ENCODE peak calls at places on chromosomes 3 and 15, in four cellular contexts. One of them, this sample, is unnamed.

GRCh38 chr3:16085884-16086608 is 88.4 kb upstream of the GALNT15 start:
- DNase-seq in AG04450: no peak
- DNase-seq in left ventricle myocardium inferior: peak; percentile 84
- DNase-seq in epithelial cell of esophagus: no peak
- DNase-seq in this sample: no peak

GRCh38 chr3:71103430-71103881 is 480.1 kb downstream of the FOXP1 start:
- DNase-seq in AG04450: no peak
- DNase-seq in left ventricle myocardium inferior: peak; percentile 70
- DNase-seq in epithelial cell of esophagus: no peak
- DNase-seq in this sample: no peak

GRCh38 chr3:128054363-128054762 is 2.1 kb downstream of the SEC61A1 start:
- DNase-seq in AG04450: no peak
- DNase-seq in left ventricle myocardium inferior: no peak
- DNase-seq in epithelial cell of esophagus: peak; percentile 69
- DNase-seq in this sample: no peak

GRCh38 chr15:93300796-93301195 is 211.8 kb upstream of the RGMA start:
- DNase-seq in AG04450: no peak
- DNase-seq in left ventricle myocardium inferior: no peak
- DNase-seq in epithelial cell of esophagus: no peak
- DNase-seq in this sample: no peak

GRCh38 chr15:90882781-90883525 is 1.4 kb upstream of the FES start:
- DNase-seq in AG04450: no peak
- DNase-seq in left ventricle myocardium inferior: no peak
- DNase-seq in epithelial cell of esophagus: no peak
- DNase-seq in this sample: no peak

GRCh38 chr15:28181386-28181785 is 82.3 kb upstream of the OCA2 start:
- DNase-seq in AG04450: no peak
- DNase-seq in left ventricle myocardium inferior: no peak
- DNase-seq in epithelial cell of esophagus: no peak
- DNase-seq in this sample: no peak

GRCh38 chr3:101690972-101691371 is 4.5 kb upstream of the RPL24 start:
- DNase-seq in AG04450: no peak
- DNase-seq in left ventricle myocardium inferior: no peak
- DNase-seq in epithelial cell of esophagus: no peak
- DNase-seq in this sample: no peak

GRCh38 chr3:128794067-128794768 is 68.2 kb downstream of the RAB7A start:
- DNase-seq in AG04450: peak; percentile 23
- DNase-seq in left ventricle myocardium inferior: no peak
- DNase-seq in epithelial cell of esophagus: peak; percentile 98
- DNase-seq in this sample: no peak

GRCh38 chr15:64151727-64152506 is at the start of gene SNX22:
- DNase-seq in AG04450: no peak
- DNase-seq in left ventricle myocardium inferior: no peak
- DNase-seq in epithelial cell of esophagus: peak; percentile 13
- DNase-seq in this sample: no peak

GRCh38 chr15:72515591-72516389 is 41.7 kb downstream of the ARIH1 start:
- DNase-seq in AG04450: no peak
- DNase-seq in left ventricle myocardium inferior: no peak
- DNase-seq in epithelial cell of esophagus: peak; percentile 0
- DNase-seq in this sample: no peak

GRCh38 chr3:45904931-45905330 is 18.6 kb downstream of the CCR9 start:
- DNase-seq in AG04450: no peak
- DNase-seq in left ventricle myocardium inferior: no peak
- DNase-seq in epithelial cell of esophagus: no peak
- DNase-seq in this sample: no peak

GRCh38 chr3:53496984-53497383 is 2.6 kb downstream of the CACNA1D start:
- DNase-seq in AG04450: no peak
- DNase-seq in left ventricle myocardium inferior: no peak
- DNase-seq in epithelial cell of esophagus: no peak
- DNase-seq in this sample: no peak

GRCh38 chr3:120429921-120430361 is 20.9 kb downstream of the FSTL1 start:
- DNase-seq in AG04450: no peak
- DNase-seq in left ventricle myocardium inferior: no peak
- DNase-seq in epithelial cell of esophagus: no peak
- DNase-seq in this sample: no peak

GRCh38 chr3:12477256-12477655 is 7.0 kb upstream of the TSEN2 start:
- DNase-seq in AG04450: no peak
- DNase-seq in left ventricle myocardium inferior: no peak
- DNase-seq in epithelial cell of esophagus: no peak
- DNase-seq in this sample: no peak

GRCh38 chr15:89101302-89102191 is 13.3 kb downstream of the ABHD2 start:
- DNase-seq in AG04450: peak; percentile 97
- DNase-seq in left ventricle myocardium inferior: peak; percentile 68
- DNase-seq in epithelial cell of esophagus: peak; percentile 97
- DNase-seq in this sample: peak; percentile 97

GRCh38 chr3:116417151-116417550 is 28.1 kb downstream of the LSAMP start:
- DNase-seq in AG04450: no peak
- DNase-seq in left ventricle myocardium inferior: no peak
- DNase-seq in epithelial cell of esophagus: no peak
- DNase-seq in this sample: no peak

GRCh38 chr3:113271594-113272368 is 60.4 kb downstream of the BOC start:
- DNase-seq in AG04450: no peak
- DNase-seq in left ventricle myocardium inferior: no peak
- DNase-seq in epithelial cell of esophagus: no peak
- DNase-seq in this sample: no peak

GRCh38 chr3:12891985-12892839 is 50.8 kb upstream of the RPL32 start:
- DNase-seq in AG04450: peak; percentile 32
- DNase-seq in left ventricle myocardium inferior: no peak
- DNase-seq in epithelial cell of esophagus: peak; percentile 66
- DNase-seq in this sample: peak; percentile 20

GRCh38 chr3:133276594-133276993 is 123.3 kb upstream of the BFSP2 start:
- DNase-seq in AG04450: no peak
- DNase-seq in left ventricle myocardium inferior: no peak
- DNase-seq in epithelial cell of esophagus: no peak
- DNase-seq in this sample: no peak

GRCh38 chr3:171505822-171506333 is 45.7 kb upstream of the TNIK start:
- DNase-seq in AG04450: no peak
- DNase-seq in left ventricle myocardium inferior: no peak
- DNase-seq in epithelial cell of esophagus: no peak
- DNase-seq in this sample: no peak

GRCh38 chr15:90838066-90838465 is 30.3 kb upstream of the FURIN start:
- DNase-seq in AG04450: no peak
- DNase-seq in left ventricle myocardium inferior: no peak
- DNase-seq in epithelial cell of esophagus: no peak
- DNase-seq in this sample: no peak

GRCh38 chr3:73622135-73622534 is 2.6 kb downstream of the PDZRN3 start:
- DNase-seq in AG04450: no peak
- DNase-seq in left ventricle myocardium inferior: peak; percentile 78
- DNase-seq in epithelial cell of esophagus: no peak
- DNase-seq in this sample: no peak

GRCh38 chr15:49273734-49274318 is 103.8 kb downstream of the GALK2 start:
- DNase-seq in AG04450: no peak
- DNase-seq in left ventricle myocardium inferior: no peak
- DNase-seq in epithelial cell of esophagus: peak; percentile 8
- DNase-seq in this sample: no peak

GRCh38 chr15:88048759-88049158 is 207.8 kb downstream of the NTRK3 start:
- DNase-seq in AG04450: no peak
- DNase-seq in left ventricle myocardium inferior: no peak
- DNase-seq in epithelial cell of esophagus: no peak
- DNase-seq in this sample: no peak

GRCh38 chr3:101253429-101253828 is 66.9 kb downstream of the IMPG2 start:
- DNase-seq in AG04450: no peak
- DNase-seq in left ventricle myocardium inferior: no peak
- DNase-seq in epithelial cell of esophagus: peak; percentile 35
- DNase-seq in this sample: no peak

GRCh38 chr3:189772584-189772983 is 141.4 kb downstream of the TP63 start:
- DNase-seq in AG04450: no peak
- DNase-seq in left ventricle myocardium inferior: no peak
- DNase-seq in epithelial cell of esophagus: peak; percentile 50
- DNase-seq in this sample: no peak

GRCh38 chr3:188780188-188781147 is 391.3 kb upstream of the TPRG1 start:
- DNase-seq in AG04450: no peak
- DNase-seq in left ventricle myocardium inferior: peak; percentile 27
- DNase-seq in epithelial cell of esophagus: peak; percentile 72
- DNase-seq in this sample: peak; percentile 67

GRCh38 chr15:33737687-33738606 is 230.3 kb upstream of the CHRM5 start:
- DNase-seq in AG04450: no peak
- DNase-seq in left ventricle myocardium inferior: no peak
- DNase-seq in epithelial cell of esophagus: peak; percentile 66
- DNase-seq in this sample: no peak

GRCh38 chr15:26045516-26045915 is 182.4 kb upstream of the ATP10A start:
- DNase-seq in AG04450: no peak
- DNase-seq in left ventricle myocardium inferior: no peak
- DNase-seq in epithelial cell of esophagus: no peak
- DNase-seq in this sample: no peak

GRCh38 chr3:12182687-12183441 is 24.2 kb upstream of the TIMP4 start:
- DNase-seq in AG04450: no peak
- DNase-seq in left ventricle myocardium inferior: no peak
- DNase-seq in epithelial cell of esophagus: no peak
- DNase-seq in this sample: no peak

GRCh38 chr3:18425641-18426403 is 683 bp upstream of the SATB1 start:
- DNase-seq in AG04450: no peak
- DNase-seq in left ventricle myocardium inferior: peak; percentile 52
- DNase-seq in epithelial cell of esophagus: peak; percentile 4
- DNase-seq in this sample: no peak

GRCh38 chr3:124243253-124243859 is 251.4 kb upstream of the ROPN1 start:
- DNase-seq in AG04450: no peak
- DNase-seq in left ventricle myocardium inferior: no peak
- DNase-seq in epithelial cell of esophagus: no peak
- DNase-seq in this sample: no peak

GRCh38 chr3:124246366-124246765 is 254.4 kb upstream of the ROPN1 start:
- DNase-seq in AG04450: no peak
- DNase-seq in left ventricle myocardium inferior: no peak
- DNase-seq in epithelial cell of esophagus: no peak
- DNase-seq in this sample: no peak

GRCh38 chr3:124248471-124249028 is 256.6 kb upstream of the ROPN1 start:
- DNase-seq in AG04450: peak; percentile 47
- DNase-seq in left ventricle myocardium inferior: peak; percentile 54
- DNase-seq in epithelial cell of esophagus: peak; percentile 56
- DNase-seq in this sample: peak; percentile 51

GRCh38 chr3:124250053-124250452 is 258.1 kb upstream of the ROPN1 start:
- DNase-seq in AG04450: no peak
- DNase-seq in left ventricle myocardium inferior: no peak
- DNase-seq in epithelial cell of esophagus: peak; percentile 45
- DNase-seq in this sample: no peak

GRCh38 chr3:124246949-124247348 is 255.0 kb upstream of the ROPN1 start:
- DNase-seq in AG04450: no peak
- DNase-seq in left ventricle myocardium inferior: no peak
- DNase-seq in epithelial cell of esophagus: peak; percentile 58
- DNase-seq in this sample: no peak
- TF ChIP-seq CTCF in AG04450: peak; percentile 49
- TF ChIP-seq CTCF in left ventricle myocardium inferior: peak; percentile 59
- TF ChIP-seq CTCF in epithelial cell of esophagus: peak; percentile 74
- TF ChIP-seq CTCF in this sample: peak; percentile 78

DNA sequence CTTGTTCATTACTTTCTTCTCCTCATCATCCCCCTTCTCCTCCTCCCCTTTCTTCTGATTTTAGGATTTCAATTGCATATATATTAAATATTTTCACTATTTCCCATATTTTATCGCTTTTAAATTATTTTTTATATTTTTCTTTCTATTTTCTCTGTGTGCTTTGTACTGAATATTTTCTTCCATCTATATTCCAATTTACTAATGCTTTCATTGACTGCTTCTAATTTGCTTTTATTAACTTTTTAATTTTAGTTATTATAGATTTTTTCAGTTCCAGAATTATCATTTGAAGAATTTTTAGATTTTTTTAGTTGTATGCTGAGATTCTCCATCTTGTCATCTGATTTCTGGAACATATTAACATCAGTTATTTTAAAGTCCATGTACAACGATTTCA is 83.2 kb upstream of the ST3GAL6 start:
- DNase-seq in AG04450: no peak
- DNase-seq in left ventricle myocardium inferior: no peak
- DNase-seq in epithelial cell of esophagus: no peak
- DNase-seq in this sample: no peak
- TF ChIP-seq CTCF in AG04450: no peak
- TF ChIP-seq CTCF in left ventricle myocardium inferior: no peak
- TF ChIP-seq CTCF in epithelial cell of esophagus: no peak
- TF ChIP-seq CTCF in this sample: no peak

GRCh38 chr15:32130823-32131222 is 100.5 kb downstream of the CHRNA7 start:
- DNase-seq in AG04450: no peak
- DNase-seq in left ventricle myocardium inferior: no peak
- DNase-seq in epithelial cell of esophagus: no peak
- DNase-seq in this sample: no peak
- TF ChIP-seq CTCF in AG04450: no peak
- TF ChIP-seq CTCF in left ventricle myocardium inferior: no peak
- TF ChIP-seq CTCF in epithelial cell of esophagus: no peak
- TF ChIP-seq CTCF in this sample: peak; percentile 6

DNA sequence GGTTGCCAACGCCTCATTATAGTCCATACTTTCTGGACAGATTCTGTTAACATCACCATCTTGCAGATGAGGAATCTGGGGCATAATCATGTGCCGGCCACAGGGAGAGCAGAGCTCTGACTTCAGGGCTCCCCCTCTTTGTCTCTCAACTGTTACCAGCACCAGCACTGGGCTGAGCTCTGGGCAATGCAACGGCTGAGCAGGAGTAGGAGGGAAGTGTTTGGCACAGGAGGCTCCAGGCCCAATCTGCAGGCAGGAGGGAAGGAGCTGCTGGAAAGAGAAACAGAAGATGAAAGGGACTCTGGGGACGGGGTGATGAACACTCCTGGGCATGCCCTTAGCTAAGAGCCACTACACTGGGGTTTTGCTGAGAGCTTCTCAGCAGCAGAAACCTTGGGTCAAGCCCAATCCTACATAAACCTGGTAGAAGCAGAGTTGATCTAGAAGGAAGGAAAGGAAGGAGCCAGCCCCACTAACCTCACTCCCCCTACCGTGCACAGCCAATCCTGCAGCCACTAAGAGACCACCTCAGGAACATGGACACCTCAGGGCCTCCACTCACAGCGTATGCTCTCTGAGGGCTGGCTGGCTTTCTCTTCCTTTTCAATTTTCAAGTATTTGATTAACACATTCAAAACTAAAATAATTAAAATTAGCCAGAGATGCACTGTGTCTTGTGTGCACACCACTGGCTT is 73.1 kb upstream of the SPATA12 start:
- DNase-seq in AG04450: no peak
- DNase-seq in left ventricle myocardium inferior: no peak
- DNase-seq in epithelial cell of esophagus: no peak
- DNase-seq in this sample: no peak
- TF ChIP-seq CTCF in AG04450: peak; percentile 40
- TF ChIP-seq CTCF in left ventricle myocardium inferior: peak; percentile 27
- TF ChIP-seq CTCF in epithelial cell of esophagus: peak; percentile 7
- TF ChIP-seq CTCF in this sample: peak; percentile 15

GRCh38 chr3:72187131-72187530 is 402.2 kb upstream of the PROK2 start:
- DNase-seq in AG04450: no peak
- DNase-seq in left ventricle myocardium inferior: no peak
- DNase-seq in epithelial cell of esophagus: no peak
- DNase-seq in this sample: no peak
- TF ChIP-seq CTCF in AG04450: peak; percentile 6
- TF ChIP-seq CTCF in left ventricle myocardium inferior: no peak
- TF ChIP-seq CTCF in epithelial cell of esophagus: no peak
- TF ChIP-seq CTCF in this sample: peak; percentile 12

DNA sequence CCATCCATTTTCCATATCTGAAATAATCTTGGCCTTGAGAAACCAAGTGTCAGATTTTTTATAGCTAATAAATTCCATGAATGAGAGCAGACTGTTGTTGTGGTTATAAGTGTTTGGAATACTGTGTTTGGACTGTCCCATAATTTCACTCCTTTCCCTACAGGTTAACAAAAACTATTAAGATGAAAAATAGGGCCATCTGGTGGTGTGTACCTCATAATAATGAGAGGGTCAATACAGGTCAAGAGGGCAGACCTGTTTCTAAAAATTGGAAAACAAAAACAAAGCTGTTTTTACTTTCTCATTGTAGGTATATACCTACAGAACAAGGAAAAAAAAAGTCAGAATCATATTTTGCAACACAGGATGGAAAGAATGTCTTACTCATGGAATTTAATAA is 553.8 kb upstream of the SGO1 start:
- DNase-seq in AG04450: no peak
- DNase-seq in left ventricle myocardium inferior: no peak
- DNase-seq in epithelial cell of esophagus: no peak
- DNase-seq in this sample: no peak
- TF ChIP-seq CTCF in AG04450: no peak
- TF ChIP-seq CTCF in left ventricle myocardium inferior: peak; percentile 54
- TF ChIP-seq CTCF in epithelial cell of esophagus: no peak
- TF ChIP-seq CTCF in this sample: no peak

This sample was measured in epithelial cell of proximal tubule.